ENCODE peak calls at places on chromosomes 7 and 10, in five cellular contexts. Y is HepG2, V is K562, E is upper lobe of left lung, G is GM12878. A is an unnamed sample. For H3K4me1, the result is how much of the 10 kb centered on the place peaks cover.

GRCh38 chr7:70456729-70457128 is 675.2 kb upstream of the GALNT17 start:
- ATAC-seq in G (peak), E (no peak), Y (no peak), V (no peak), A (no peak)

GRCh38 chr10:308572-309085 is 173.4 kb downstream of the ZMYND11 start:
- ATAC-seq in E (peak), V (no peak), Y (peak), G (no peak), A (no peak)

GRCh38 chr7:142711722-142712616 is 37.3 kb upstream of the PRSS1 start:
- ATAC-seq in E (peak), Y (peak), G (peak), V (peak), A (no peak)

GRCh38 chr7:132319481-132319880 is 256.8 kb downstream of the PLXNA4 start:
- ATAC-seq in Y (no peak), G (no peak), V (no peak), E (no peak), A (no peak)

GRCh38 chr10:62047240-62047897 is 145.9 kb downstream of the ARID5B start:
- ATAC-seq in E (no peak), V (no peak), Y (no peak), G (peak), A (no peak)

GRCh38 chr10:124142960-124143359 is 49.6 kb upstream of the CHST15 start:
- ATAC-seq in Y (no peak), V (no peak), E (no peak), G (peak), A (no peak)

GRCh38 chr10:103202319-103202718 is 9.2 kb upstream of the NT5C2 start:
- ATAC-seq in E (peak), Y (no peak), G (no peak), V (no peak), A (no peak)

GRCh38 chr10:14703631-14704001 is 71.1 kb downstream of the FAM107B start:
- ATAC-seq in E (no peak), Y (no peak), G (no peak), V (no peak), A (no peak)

GRCh38 chr7:88759956-88760515 is 536 bp downstream of the ZNF804B start:
- ATAC-seq in G (peak), Y (peak), E (no peak), V (peak), A (peak)

GRCh38 chr7:80795174-80795573 is 123.7 kb downstream of the SEMA3C start:
- ATAC-seq in E (peak), V (no peak), Y (no peak), G (no peak), A (peak)

GRCh38 chr10:33142290-33142689 is 184.3 kb upstream of the ITGB1 start:
- ATAC-seq in G (no peak), V (no peak), Y (no peak), E (peak), A (no peak)

GRCh38 chr7:91941450-91941849 is 788 bp downstream of the AKAP9 start:
- ATAC-seq in E (peak), G (peak), V (peak), Y (peak), A (no peak)

GRCh38 chr10:87842220-87842641 is 21.1 kb downstream of the KLLN start:
- ATAC-seq in V (no peak), G (no peak), Y (peak), E (peak), A (no peak)

GRCh38 chr10:119253433-119254174 is 46.2 kb downstream of the GRK5 start:
- ATAC-seq in E (peak), V (no peak), G (no peak), Y (peak), A (peak)

GRCh38 chr10:21406595-21407218 is 118.8 kb downstream of the SKIDA1 start:
- ATAC-seq in Y (no peak), G (peak), V (peak), E (peak), A (no peak)

GRCh38 chr7:1103009-1103788 is 15.3 kb downstream of the GPER1 start:
- ATAC-seq in E (no peak), V (no peak), Y (peak), G (peak), A (no peak)

GRCh38 chr7:50921114-50921513 is 138.4 kb upstream of the GRB10 start:
- ATAC-seq in Y (no peak), G (no peak), V (no peak), E (no peak), A (no peak)

GRCh38 chr10:3624367-3624766 is 160.6 kb downstream of the KLF6 start:
- ATAC-seq in V (no peak), G (no peak), E (no peak), Y (no peak), A (peak)

GRCh38 chr7:68279827-68280400 is 1283.3 kb downstream of the TYW1 start:
- ATAC-seq in E (no peak), Y (no peak), G (no peak), V (no peak), A (no peak)

GRCh38 chr7:44978511-44979366 is at the start of gene MYO1G:
- ATAC-seq in G (peak), Y (no peak), V (no peak), E (peak), A (no peak)

GRCh38 chr10:110032801-110033723 is 25.3 kb downstream of the ADD3 start:
- ATAC-seq in E (no peak), V (no peak), Y (no peak), G (no peak), A (no peak)

GRCh38 chr7:92854501-92855238 is 18.3 kb upstream of the CDK6 start:
- ATAC-seq in V (no peak), G (peak), E (no peak), Y (no peak), A (no peak)

GRCh38 chr10:85315657-85316056 is 987.3 kb downstream of the CCSER2 start:
- ATAC-seq in E (no peak), Y (no peak), G (no peak), V (no peak), A (no peak)

GRCh38 chr7:105723582-105723981 is 142.3 kb upstream of the EFCAB10 start:
- ATAC-seq in Y (no peak), G (no peak), E (no peak), V (peak), A (no peak)

GRCh38 chr10:79274279-79275104 is 72.8 kb upstream of the PPIF start:
- ATAC-seq in E (peak), G (no peak), Y (peak), V (peak), A (peak)

GRCh38 chr7:134941185-134941900 is 45.0 kb upstream of the AGBL3 start:
- ATAC-seq in V (no peak), Y (peak), E (no peak), G (no peak), A (peak)

GRCh38 chr10:117241541-117242462 is 888 bp downstream of the SLC18A2 start:
- ATAC-seq in V (peak), E (peak), G (no peak), Y (peak), A (no peak)

GRCh38 chr10:70145666-70146488 is 623 bp downstream of the TYSND1 start:
- ATAC-seq in Y (peak), G (peak), V (no peak), E (peak), A (peak)

GRCh38 chr10:100433253-100434240 is 29.3 kb upstream of the WNT8B start:
- ATAC-seq in V (peak), Y (peak), E (peak), G (peak), A (peak)

GRCh38 chr7:101233907-101234547 is 3.6 kb downstream of the CLDN15 start:
- ATAC-seq in E (no peak), V (peak), G (no peak), Y (no peak), A (no peak)

GRCh38 chr10:119025336-119025735 is 4.2 kb upstream of the NANOS1 start:
- ATAC-seq in G (no peak), V (no peak), E (peak), Y (peak), A (peak)

GRCh38 chr10:113499066-113499465 is 53.8 kb upstream of the HABP2 start:
- ATAC-seq in E (peak), G (no peak), V (no peak), Y (no peak), A (no peak)

GRCh38 chr10:61961278-61961677 is 59.8 kb downstream of the ARID5B start:
- ATAC-seq in E (no peak), V (no peak), G (peak), Y (no peak), A (no peak)

GRCh38 chr10:38159007-38159406 is 64.9 kb downstream of the ZNF37A start:
- ATAC-seq in Y (no peak), G (no peak), V (no peak), E (no peak), A (no peak)

GRCh38 chr7:29611941-29612527 is 48.4 kb downstream of the PRR15 start:
- ATAC-seq in V (no peak), E (no peak), G (no peak), Y (peak), A (no peak)

GRCh38 chr7:132145466-132145865 is 430.8 kb downstream of the PLXNA4 start:
- ATAC-seq in E (peak), V (no peak), G (no peak), Y (no peak), A (peak)

GRCh38 chr7:129149546-129149945 is 5.0 kb downstream of the TSPAN33 start:
- ATAC-seq in Y (no peak), V (peak), E (no peak), G (no peak), A (no peak)

GRCh38 chr10:130800281-130800680 is 511.2 kb downstream of the TCERG1L start:
- ATAC-seq in Y (no peak), G (no peak), V (no peak), E (no peak), A (no peak)

GRCh38 chr7:105963038-105963667 is at the start of gene CDHR3:
- ATAC-seq in E (peak), Y (peak), V (no peak), G (no peak), A (peak)

GRCh38 chr7:24319209-24319608 is 35.2 kb downstream of the NPY start:
- ATAC-seq in G (no peak), Y (no peak), E (no peak), V (no peak), A (no peak)

GRCh38 chr7:30770936-30771858 is at the start of gene MINDY4:
- ATAC-seq in V (peak), G (peak), E (peak), Y (peak), A (peak)
- TF ChIP-seq POLR2AphosphoS5 in V (no peak), G (no peak), E (no peak), Y (no peak), A (peak)

GRCh38 chr10:82308641-82309040 is 433.6 kb downstream of the NRG3 start:
- ATAC-seq in Y (no peak), V (no peak), G (peak), E (no peak), A (no peak)
- H3K4me1 ChIP-seq in Y (under half), V (under half), G (under half), E (under half), A (under half)

GRCh38 chr7:65429642-65430343 is 56.1 kb downstream of the ZNF92 start:
- ATAC-seq in E (no peak), G (no peak), V (no peak), Y (no peak), A (no peak)

GRCh38 chr7:65436163-65436562 is 62.5 kb downstream of the ZNF92 start:
- ATAC-seq in V (no peak), E (no peak), Y (no peak), G (no peak), A (no peak)

GRCh38 chr7:65434307-65434706 is 60.7 kb downstream of the ZNF92 start:
- ATAC-seq in Y (peak), G (no peak), E (no peak), V (no peak), A (no peak)

GRCh38 chr7:65430344-65431186 is 56.9 kb downstream of the ZNF92 start:
- ATAC-seq in Y (no peak), G (no peak), V (no peak), E (no peak), A (no peak)
- TF ChIP-seq EP300 in Y (no peak), G (no peak), V (no peak), E (no peak), A (no peak)

DNA sequence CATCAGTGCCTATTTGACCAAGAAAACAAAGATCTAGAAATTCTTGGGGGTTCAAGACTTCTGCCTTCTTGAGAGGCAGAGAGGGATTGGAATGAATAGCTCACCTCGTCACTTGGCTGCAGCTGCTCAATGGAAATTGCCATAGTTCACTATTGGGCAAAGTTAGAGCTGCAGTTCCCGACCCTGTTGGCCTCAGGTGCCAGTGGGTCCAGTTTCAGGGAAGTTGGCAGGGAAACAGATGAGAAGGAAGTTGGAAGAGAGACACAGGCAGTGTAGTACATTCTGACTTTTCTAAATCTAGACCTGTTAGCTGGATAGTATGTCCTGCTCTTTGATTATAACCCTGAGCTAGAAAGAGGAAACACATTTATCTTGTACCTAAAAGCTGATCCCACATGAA is 19.1 kb downstream of the A1CF start:
- ATAC-seq in G (no peak), E (no peak), V (no peak), Y (no peak), A (no peak)
- TF ChIP-seq POLR2AphosphoS5 in G (no peak), E (no peak), V (no peak), Y (no peak), A (no peak)

A was measured in gastroesophageal sphincter.